ENCODE peak calls at places on chromosomes 7 and 10, in five cellular contexts. One of them, this sample, is unnamed.

GRCh38 chr10:121070257-121070656 is 219.1 kb downstream of the WDR11 start:
- DNase-seq in transverse colon: peak; percentile 24
- DNase-seq in cardiac muscle cell: no peak
- DNase-seq in heart left ventricle: no peak
- DNase-seq in small intestine: peak; percentile 55
- DNase-seq in this sample: no peak

GRCh38 chr10:1882168-1882567 is 144.8 kb upstream of the ADARB2 start:
- DNase-seq in transverse colon: no peak
- DNase-seq in small intestine: no peak
- DNase-seq in cardiac muscle cell: no peak
- DNase-seq in heart left ventricle: no peak
- DNase-seq in this sample: no peak

GRCh38 chr10:101653536-101653935 is 41.4 kb downstream of the FBXW4 start:
- DNase-seq in cardiac muscle cell: no peak
- DNase-seq in heart left ventricle: no peak
- DNase-seq in small intestine: no peak
- DNase-seq in transverse colon: no peak
- DNase-seq in this sample: no peak

GRCh38 chr7:1536768-1537630 is 6.5 kb downstream of the MAFK start:
- DNase-seq in heart left ventricle: peak; percentile 96
- DNase-seq in transverse colon: peak; percentile 91
- DNase-seq in small intestine: peak; percentile 91
- DNase-seq in cardiac muscle cell: peak; percentile 94
- DNase-seq in this sample: peak; percentile 98

GRCh38 chr7:37352974-37353948 is 95.4 kb downstream of the ELMO1 start:
- DNase-seq in cardiac muscle cell: no peak
- DNase-seq in small intestine: peak; percentile 49
- DNase-seq in transverse colon: peak; percentile 41
- DNase-seq in heart left ventricle: no peak
- DNase-seq in this sample: no peak

GRCh38 chr10:122464158-122464510 is 2.8 kb downstream of the HTRA1 start:
- DNase-seq in heart left ventricle: no peak
- DNase-seq in small intestine: no peak
- DNase-seq in transverse colon: no peak
- DNase-seq in cardiac muscle cell: no peak
- DNase-seq in this sample: no peak

GRCh38 chr10:44660271-44660670 is 250.9 kb upstream of the TMEM72 start:
- DNase-seq in small intestine: no peak
- DNase-seq in heart left ventricle: no peak
- DNase-seq in cardiac muscle cell: no peak
- DNase-seq in transverse colon: no peak
- DNase-seq in this sample: no peak

GRCh38 chr10:86673827-86674581 is 5.7 kb downstream of the LDB3 start:
- DNase-seq in heart left ventricle: peak; percentile 53
- DNase-seq in cardiac muscle cell: no peak
- DNase-seq in transverse colon: no peak
- DNase-seq in small intestine: no peak
- DNase-seq in this sample: peak; percentile 89

GRCh38 chr7:142519077-142519789 is 230.0 kb upstream of the PRSS1 start:
- DNase-seq in heart left ventricle: no peak
- DNase-seq in cardiac muscle cell: no peak
- DNase-seq in transverse colon: no peak
- DNase-seq in small intestine: no peak
- DNase-seq in this sample: no peak

GRCh38 chr7:140674899-140675701 is 2.4 kb downstream of the ADCK2 start:
- DNase-seq in heart left ventricle: no peak
- DNase-seq in cardiac muscle cell: peak; percentile 60
- DNase-seq in small intestine: no peak
- DNase-seq in transverse colon: peak; percentile 7
- DNase-seq in this sample: no peak

GRCh38 chr7:135541029-135541428 is 16.7 kb upstream of the NUP205 start:
- DNase-seq in cardiac muscle cell: no peak
- DNase-seq in heart left ventricle: no peak
- DNase-seq in transverse colon: no peak
- DNase-seq in small intestine: no peak
- DNase-seq in this sample: no peak

GRCh38 chr7:91397612-91398011 is 133.4 kb downstream of the FZD1 start:
- DNase-seq in heart left ventricle: no peak
- DNase-seq in transverse colon: no peak
- DNase-seq in cardiac muscle cell: no peak
- DNase-seq in small intestine: no peak
- DNase-seq in this sample: no peak

GRCh38 chr10:98047009-98047741 is 16.8 kb upstream of the CRTAC1 start:
- DNase-seq in heart left ventricle: peak; percentile 71
- DNase-seq in cardiac muscle cell: no peak
- DNase-seq in transverse colon: no peak
- DNase-seq in small intestine: no peak
- DNase-seq in this sample: no peak

GRCh38 chr7:91801331-91801983 is 79.0 kb downstream of the MTERF1 start:
- DNase-seq in small intestine: no peak
- DNase-seq in heart left ventricle: no peak
- DNase-seq in transverse colon: no peak
- DNase-seq in cardiac muscle cell: no peak
- DNase-seq in this sample: no peak

GRCh38 chr7:38535013-38535412 is 96.2 kb downstream of the AMPH start:
- DNase-seq in small intestine: no peak
- DNase-seq in transverse colon: no peak
- DNase-seq in heart left ventricle: no peak
- DNase-seq in cardiac muscle cell: no peak
- DNase-seq in this sample: no peak

GRCh38 chr10:37736120-37736519 is 121.3 kb downstream of the ZNF248 start:
- DNase-seq in cardiac muscle cell: no peak
- DNase-seq in heart left ventricle: no peak
- DNase-seq in small intestine: no peak
- DNase-seq in transverse colon: no peak
- DNase-seq in this sample: no peak

GRCh38 chr10:73576178-73576889 is 14.8 kb downstream of the USP54 start:
- DNase-seq in heart left ventricle: peak; percentile 36
- DNase-seq in small intestine: peak; percentile 58
- DNase-seq in cardiac muscle cell: no peak
- DNase-seq in transverse colon: no peak
- DNase-seq in this sample: no peak

GRCh38 chr10:110209399-110209925 is 2.1 kb downstream of the MXI1 start:
- DNase-seq in transverse colon: peak; percentile 71
- DNase-seq in heart left ventricle: peak; percentile 65
- DNase-seq in cardiac muscle cell: peak; percentile 85
- DNase-seq in small intestine: peak; percentile 59
- DNase-seq in this sample: peak; percentile 60

GRCh38 chr10:51832652-51833383 is 133.4 kb upstream of the CSTF2T start:
- DNase-seq in cardiac muscle cell: no peak
- DNase-seq in small intestine: no peak
- DNase-seq in transverse colon: no peak
- DNase-seq in heart left ventricle: no peak
- DNase-seq in this sample: no peak

GRCh38 chr10:83612050-83612449 is 527.3 kb upstream of the GHITM start:
- DNase-seq in transverse colon: no peak
- DNase-seq in small intestine: no peak
- DNase-seq in cardiac muscle cell: no peak
- DNase-seq in heart left ventricle: no peak
- DNase-seq in this sample: no peak

GRCh38 chr7:1617957-1618356 is 48.1 kb upstream of the PSMG3 start:
- DNase-seq in heart left ventricle: no peak
- DNase-seq in cardiac muscle cell: no peak
- DNase-seq in small intestine: no peak
- DNase-seq in transverse colon: no peak
- DNase-seq in this sample: no peak

GRCh38 chr7:107125475-107125874 is 43.3 kb upstream of the HBP1 start:
- DNase-seq in heart left ventricle: no peak
- DNase-seq in transverse colon: no peak
- DNase-seq in cardiac muscle cell: no peak
- DNase-seq in small intestine: no peak
- DNase-seq in this sample: no peak

GRCh38 chr10:5545778-5546710 is 21.3 kb downstream of the CALML3 start:
- DNase-seq in transverse colon: peak; percentile 35
- DNase-seq in cardiac muscle cell: no peak
- DNase-seq in heart left ventricle: peak; percentile 44
- DNase-seq in small intestine: peak; percentile 58
- DNase-seq in this sample: peak; percentile 44

GRCh38 chr7:107596881-107597581 is 17.0 kb downstream of the BCAP29 start:
- DNase-seq in cardiac muscle cell: no peak
- DNase-seq in transverse colon: no peak
- DNase-seq in heart left ventricle: no peak
- DNase-seq in small intestine: no peak
- DNase-seq in this sample: no peak

GRCh38 chr7:44743750-44744149 is 4.9 kb upstream of the ZMIZ2 start:
- DNase-seq in transverse colon: no peak
- DNase-seq in heart left ventricle: no peak
- DNase-seq in cardiac muscle cell: no peak
- DNase-seq in small intestine: no peak
- DNase-seq in this sample: no peak

GRCh38 chr10:117514971-117515370 is 27.6 kb upstream of the EMX2 start:
- DNase-seq in heart left ventricle: no peak
- DNase-seq in cardiac muscle cell: no peak
- DNase-seq in transverse colon: no peak
- DNase-seq in small intestine: no peak
- DNase-seq in this sample: no peak
- H3K27ac ChIP-seq in heart left ventricle: no peak overlapping the region
- H3K27ac ChIP-seq in cardiac muscle cell: no peak overlapping the region
- H3K27ac ChIP-seq in transverse colon: no peak overlapping the region
- H3K27ac ChIP-seq in small intestine: no peak overlapping the region
- H3K27ac ChIP-seq in this sample: no peak overlapping the region

GRCh38 chr7:151119055-151119415 is 32.8 kb downstream of the AGAP3 start:
- DNase-seq in cardiac muscle cell: no peak
- DNase-seq in heart left ventricle: no peak
- DNase-seq in transverse colon: no peak
- DNase-seq in small intestine: no peak
- DNase-seq in this sample: no peak
- H3K4me3 ChIP-seq in cardiac muscle cell: no peak overlapping the region
- H3K4me3 ChIP-seq in heart left ventricle: no peak overlapping the region
- H3K4me3 ChIP-seq in transverse colon: no peak overlapping the region
- H3K4me3 ChIP-seq in small intestine: no peak overlapping the region
- H3K4me3 ChIP-seq in this sample: no peak overlapping the region

GRCh38 chr7:131075406-131075805 is 252.3 kb upstream of the MKLN1 start:
- DNase-seq in small intestine: no peak
- DNase-seq in heart left ventricle: no peak
- DNase-seq in transverse colon: no peak
- DNase-seq in cardiac muscle cell: no peak
- DNase-seq in this sample: no peak
- H3K36me3 ChIP-seq in small intestine: no peaks in the 10 kb centered on the region
- H3K36me3 ChIP-seq in heart left ventricle: peaks cover 16% of the 10 kb centered on the region
- H3K36me3 ChIP-seq in transverse colon: no peaks in the 10 kb centered on the region
- H3K36me3 ChIP-seq in cardiac muscle cell: no peaks in the 10 kb centered on the region
- H3K36me3 ChIP-seq in this sample: no peaks in the 10 kb centered on the region

DNA sequence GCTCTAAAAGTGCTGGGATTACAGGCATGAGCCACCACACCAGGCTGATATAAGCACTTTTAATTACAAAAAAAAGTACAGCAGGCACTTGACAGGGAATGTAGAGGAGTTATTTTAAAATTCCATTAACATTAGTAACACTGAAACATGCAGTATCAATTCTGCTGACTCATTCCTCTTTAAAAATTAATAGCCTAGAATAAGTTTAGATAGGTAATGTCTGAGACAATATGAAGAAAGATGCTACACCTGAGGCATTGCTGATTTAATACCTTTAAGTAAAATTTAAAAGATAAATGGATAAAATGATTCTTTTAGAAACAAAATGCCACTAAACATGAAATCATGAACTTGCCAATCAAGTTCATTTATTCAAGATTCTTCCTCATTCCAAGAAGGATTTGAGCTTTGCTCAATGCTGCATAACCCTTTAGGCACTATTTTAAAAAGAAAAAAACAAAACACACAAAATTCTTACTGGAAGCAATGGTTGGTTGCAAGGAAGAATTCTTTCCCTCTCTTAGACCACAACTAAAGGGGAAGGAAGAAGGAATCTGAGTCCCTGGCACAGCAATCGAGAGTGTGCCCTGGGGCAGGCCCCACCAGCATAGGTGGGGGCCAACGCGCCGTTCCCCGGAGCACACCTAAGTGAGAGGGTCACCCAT is 26.6 kb downstream of the ESYT2 start:
- DNase-seq in transverse colon: no peak
- DNase-seq in cardiac muscle cell: no peak
- DNase-seq in heart left ventricle: no peak
- DNase-seq in small intestine: no peak
- DNase-seq in this sample: no peak
- H3K27ac ChIP-seq in transverse colon: no peak overlapping the region
- H3K27ac ChIP-seq in cardiac muscle cell: no peak overlapping the region
- H3K27ac ChIP-seq in heart left ventricle: peak overlapping the region; percentile 49
- H3K27ac ChIP-seq in small intestine: no peak overlapping the region
- H3K27ac ChIP-seq in this sample: no peak overlapping the region

GRCh38 chr10:35304649-35305048 is 31.7 kb upstream of the CCNY start:
- DNase-seq in cardiac muscle cell: no peak
- DNase-seq in heart left ventricle: no peak
- DNase-seq in transverse colon: no peak
- DNase-seq in small intestine: no peak
- DNase-seq in this sample: no peak

GRCh38 chr10:35294506-35294905 is 41.8 kb upstream of the CCNY start:
- DNase-seq in transverse colon: no peak
- DNase-seq in heart left ventricle: no peak
- DNase-seq in cardiac muscle cell: no peak
- DNase-seq in small intestine: no peak
- DNase-seq in this sample: no peak

GRCh38 chr10:35300063-35300699 is 36.1 kb upstream of the CCNY start:
- DNase-seq in cardiac muscle cell: no peak
- DNase-seq in heart left ventricle: no peak
- DNase-seq in small intestine: peak; percentile 8
- DNase-seq in transverse colon: peak; percentile 21
- DNase-seq in this sample: peak; percentile 59
- H3K4me3 ChIP-seq in cardiac muscle cell: no peak overlapping the region
- H3K4me3 ChIP-seq in heart left ventricle: no peak overlapping the region
- H3K4me3 ChIP-seq in small intestine: no peak overlapping the region
- H3K4me3 ChIP-seq in transverse colon: no peak overlapping the region
- H3K4me3 ChIP-seq in this sample: no peak overlapping the region

DNA sequence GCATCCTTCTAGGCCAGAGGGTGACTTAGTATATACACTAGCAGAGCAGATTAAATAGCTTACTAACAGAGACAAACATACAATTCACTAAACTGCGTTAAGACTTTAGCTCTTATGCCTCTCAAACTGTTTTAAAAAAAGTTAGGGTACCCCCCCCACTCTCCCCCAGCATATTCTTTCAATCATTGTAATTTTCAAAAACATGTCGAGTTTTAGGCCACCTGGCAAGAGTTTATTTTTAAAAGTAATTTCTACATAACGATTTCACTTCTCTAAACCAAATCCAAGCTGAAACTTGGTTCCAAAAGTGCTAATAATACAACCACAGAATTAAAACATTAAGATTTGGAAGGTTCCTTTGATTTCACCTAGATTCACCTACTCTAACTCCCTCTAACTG is 129.5 kb downstream of the NRBF2 start:
- DNase-seq in transverse colon: no peak
- DNase-seq in small intestine: no peak
- DNase-seq in cardiac muscle cell: no peak
- DNase-seq in heart left ventricle: no peak
- DNase-seq in this sample: no peak
- H3K36me3 ChIP-seq in transverse colon: no peaks in the 10 kb centered on the region
- H3K36me3 ChIP-seq in small intestine: no peaks in the 10 kb centered on the region
- H3K36me3 ChIP-seq in cardiac muscle cell: peaks cover 12% of the 10 kb centered on the region
- H3K36me3 ChIP-seq in heart left ventricle: peaks cover 12% of the 10 kb centered on the region
- H3K36me3 ChIP-seq in this sample: no peaks in the 10 kb centered on the region

This sample was measured in psoas muscle.